ENCODE peak calls at places on chromosomes 3 and 15, in nine cellular contexts. One of them, this sample, is unnamed.

GRCh38 chr3:71559578-71560162 is 23.9 kb downstream of the FOXP1 start:
- DNase-seq in cardiac fibroblast: no peak
- DNase-seq in fibroblast of the aortic adventitia: no peak
- DNase-seq in endothelial cell: no peak
- DNase-seq in breast epithelium: no peak
- DNase-seq in GM13977: no peak
- DNase-seq in A549: no peak
- DNase-seq in tibial nerve: no peak
- DNase-seq in CD4-positive, alpha-beta T cell: no peak
- DNase-seq in this sample: no peak

GRCh38 chr3:63911395-63911900 is 735 bp downstream of the SCAANT1 start:
- DNase-seq in cardiac fibroblast: no peak
- DNase-seq in fibroblast of the aortic adventitia: no peak
- DNase-seq in endothelial cell: no peak
- DNase-seq in breast epithelium: no peak
- DNase-seq in GM13977: peak; percentile 63
- DNase-seq in A549: no peak
- DNase-seq in tibial nerve: no peak
- DNase-seq in CD4-positive, alpha-beta T cell: no peak
- DNase-seq in this sample: no peak

GRCh38 chr15:90286678-90287077 is 21.2 kb downstream of the NGRN start:
- DNase-seq in cardiac fibroblast: peak; percentile 38
- DNase-seq in fibroblast of the aortic adventitia: peak; percentile 52
- DNase-seq in endothelial cell: no peak
- DNase-seq in breast epithelium: no peak
- DNase-seq in GM13977: peak; percentile 41
- DNase-seq in A549: peak; percentile 67
- DNase-seq in tibial nerve: no peak
- DNase-seq in CD4-positive, alpha-beta T cell: peak; percentile 28
- DNase-seq in this sample: no peak

GRCh38 chr3:76509179-76509830 is 530.6 kb upstream of the ROBO2 start:
- DNase-seq in cardiac fibroblast: no peak
- DNase-seq in fibroblast of the aortic adventitia: no peak
- DNase-seq in endothelial cell: no peak
- DNase-seq in breast epithelium: no peak
- DNase-seq in GM13977: no peak
- DNase-seq in A549: no peak
- DNase-seq in tibial nerve: no peak
- DNase-seq in CD4-positive, alpha-beta T cell: no peak
- DNase-seq in this sample: no peak

GRCh38 chr15:90706394-90707327 is 10.5 kb upstream of the BLM start:
- DNase-seq in cardiac fibroblast: no peak
- DNase-seq in fibroblast of the aortic adventitia: no peak
- DNase-seq in endothelial cell: no peak
- DNase-seq in breast epithelium: no peak
- DNase-seq in GM13977: no peak
- DNase-seq in A549: peak; percentile 15
- DNase-seq in tibial nerve: no peak
- DNase-seq in CD4-positive, alpha-beta T cell: no peak
- DNase-seq in this sample: no peak

GRCh38 chr3:104556372-104557078 is 810.2 kb upstream of the ALCAM start:
- DNase-seq in cardiac fibroblast: no peak
- DNase-seq in fibroblast of the aortic adventitia: peak; percentile 60
- DNase-seq in endothelial cell: no peak
- DNase-seq in breast epithelium: no peak
- DNase-seq in GM13977: no peak
- DNase-seq in A549: no peak
- DNase-seq in tibial nerve: no peak
- DNase-seq in CD4-positive, alpha-beta T cell: no peak
- DNase-seq in this sample: no peak

GRCh38 chr15:94306700-94307650 is 75.6 kb downstream of the MCTP2 start:
- DNase-seq in cardiac fibroblast: peak; percentile 28
- DNase-seq in fibroblast of the aortic adventitia: peak; percentile 16
- DNase-seq in endothelial cell: no peak
- DNase-seq in breast epithelium: no peak
- DNase-seq in GM13977: peak; percentile 67
- DNase-seq in A549: no peak
- DNase-seq in tibial nerve: no peak
- DNase-seq in CD4-positive, alpha-beta T cell: no peak
- DNase-seq in this sample: no peak

GRCh38 chr15:97078556-97078955 is 748.1 kb downstream of the NR2F2 start:
- DNase-seq in cardiac fibroblast: no peak
- DNase-seq in fibroblast of the aortic adventitia: no peak
- DNase-seq in endothelial cell: no peak
- DNase-seq in breast epithelium: no peak
- DNase-seq in GM13977: no peak
- DNase-seq in A549: no peak
- DNase-seq in tibial nerve: no peak
- DNase-seq in CD4-positive, alpha-beta T cell: no peak
- DNase-seq in this sample: no peak

GRCh38 chr15:80788536-80788935 is 9.4 kb downstream of the CEMIP start:
- DNase-seq in cardiac fibroblast: peak; percentile 16
- DNase-seq in fibroblast of the aortic adventitia: no peak
- DNase-seq in endothelial cell: no peak
- DNase-seq in breast epithelium: no peak
- DNase-seq in GM13977: no peak
- DNase-seq in A549: no peak
- DNase-seq in tibial nerve: no peak
- DNase-seq in CD4-positive, alpha-beta T cell: no peak
- DNase-seq in this sample: no peak

GRCh38 chr15:38554354-38554753 is 10.3 kb downstream of the RASGRP1 start:
- DNase-seq in cardiac fibroblast: peak; percentile 28
- DNase-seq in fibroblast of the aortic adventitia: no peak
- DNase-seq in endothelial cell: no peak
- DNase-seq in breast epithelium: no peak
- DNase-seq in GM13977: peak; percentile 34
- DNase-seq in A549: no peak
- DNase-seq in tibial nerve: no peak
- DNase-seq in CD4-positive, alpha-beta T cell: no peak
- DNase-seq in this sample: no peak

GRCh38 chr3:49004352-49005297 is 2.6 kb upstream of the WDR6 start:
- DNase-seq in cardiac fibroblast: no peak
- DNase-seq in fibroblast of the aortic adventitia: no peak
- DNase-seq in endothelial cell: no peak
- DNase-seq in breast epithelium: no peak
- DNase-seq in GM13977: no peak
- DNase-seq in A549: no peak
- DNase-seq in tibial nerve: no peak
- DNase-seq in CD4-positive, alpha-beta T cell: no peak
- DNase-seq in this sample: no peak

GRCh38 chr3:40186508-40186907 is 123.0 kb upstream of the EIF1B start:
- DNase-seq in cardiac fibroblast: no peak
- DNase-seq in fibroblast of the aortic adventitia: no peak
- DNase-seq in endothelial cell: no peak
- DNase-seq in breast epithelium: no peak
- DNase-seq in GM13977: no peak
- DNase-seq in A549: no peak
- DNase-seq in tibial nerve: no peak
- DNase-seq in CD4-positive, alpha-beta T cell: no peak
- DNase-seq in this sample: no peak

GRCh38 chr15:39588531-39589192 is 7.8 kb downstream of the THBS1 start:
- DNase-seq in cardiac fibroblast: no peak
- DNase-seq in fibroblast of the aortic adventitia: peak; percentile 34
- DNase-seq in endothelial cell: no peak
- DNase-seq in breast epithelium: no peak
- DNase-seq in GM13977: no peak
- DNase-seq in A549: no peak
- DNase-seq in tibial nerve: no peak
- DNase-seq in CD4-positive, alpha-beta T cell: no peak
- DNase-seq in this sample: no peak

GRCh38 chr3:143433787-143434378 is 314.3 kb downstream of the CHST2 start:
- DNase-seq in cardiac fibroblast: peak; percentile 46
- DNase-seq in fibroblast of the aortic adventitia: no peak
- DNase-seq in endothelial cell: no peak
- DNase-seq in breast epithelium: no peak
- DNase-seq in GM13977: peak; percentile 19
- DNase-seq in A549: peak; percentile 10
- DNase-seq in tibial nerve: no peak
- DNase-seq in CD4-positive, alpha-beta T cell: no peak
- DNase-seq in this sample: no peak

GRCh38 chr3:30408105-30408557 is 198.3 kb upstream of the TGFBR2 start:
- DNase-seq in cardiac fibroblast: peak; percentile 41
- DNase-seq in fibroblast of the aortic adventitia: no peak
- DNase-seq in endothelial cell: no peak
- DNase-seq in breast epithelium: no peak
- DNase-seq in GM13977: no peak
- DNase-seq in A549: no peak
- DNase-seq in tibial nerve: no peak
- DNase-seq in CD4-positive, alpha-beta T cell: no peak
- DNase-seq in this sample: no peak
- TF ChIP-seq CTCF in cardiac fibroblast: peak; percentile 19
- TF ChIP-seq CTCF in fibroblast of the aortic adventitia: peak; percentile 28
- TF ChIP-seq CTCF in endothelial cell: peak; percentile 46
- TF ChIP-seq CTCF in breast epithelium: no peak
- TF ChIP-seq CTCF in GM13977: no peak
- TF ChIP-seq CTCF in A549: no peak
- TF ChIP-seq CTCF in tibial nerve: no peak
- TF ChIP-seq CTCF in CD4-positive, alpha-beta T cell: no peak
- TF ChIP-seq CTCF in this sample: peak; percentile 8

GRCh38 chr3:152192936-152193672 is 75.6 kb upstream of the MBNL1 start:
- DNase-seq in cardiac fibroblast: no peak
- DNase-seq in fibroblast of the aortic adventitia: no peak
- DNase-seq in endothelial cell: no peak
- DNase-seq in breast epithelium: no peak
- DNase-seq in GM13977: no peak
- DNase-seq in A549: no peak
- DNase-seq in tibial nerve: no peak
- DNase-seq in CD4-positive, alpha-beta T cell: no peak
- DNase-seq in this sample: no peak

GRCh38 chr3:152196782-152197181 is 71.9 kb upstream of the MBNL1 start:
- DNase-seq in cardiac fibroblast: no peak
- DNase-seq in fibroblast of the aortic adventitia: peak; percentile 29
- DNase-seq in endothelial cell: no peak
- DNase-seq in breast epithelium: no peak
- DNase-seq in GM13977: no peak
- DNase-seq in A549: no peak
- DNase-seq in tibial nerve: no peak
- DNase-seq in CD4-positive, alpha-beta T cell: no peak
- DNase-seq in this sample: no peak

GRCh38 chr3:152195206-152195605 is 73.5 kb upstream of the MBNL1 start:
- DNase-seq in cardiac fibroblast: no peak
- DNase-seq in fibroblast of the aortic adventitia: no peak
- DNase-seq in endothelial cell: no peak
- DNase-seq in breast epithelium: no peak
- DNase-seq in GM13977: no peak
- DNase-seq in A549: no peak
- DNase-seq in tibial nerve: no peak
- DNase-seq in CD4-positive, alpha-beta T cell: no peak
- DNase-seq in this sample: no peak

GRCh38 chr3:152192050-152192449 is 76.7 kb upstream of the MBNL1 start:
- DNase-seq in cardiac fibroblast: no peak
- DNase-seq in fibroblast of the aortic adventitia: no peak
- DNase-seq in endothelial cell: no peak
- DNase-seq in breast epithelium: no peak
- DNase-seq in GM13977: no peak
- DNase-seq in A549: no peak
- DNase-seq in tibial nerve: no peak
- DNase-seq in CD4-positive, alpha-beta T cell: no peak
- DNase-seq in this sample: no peak

DNA sequence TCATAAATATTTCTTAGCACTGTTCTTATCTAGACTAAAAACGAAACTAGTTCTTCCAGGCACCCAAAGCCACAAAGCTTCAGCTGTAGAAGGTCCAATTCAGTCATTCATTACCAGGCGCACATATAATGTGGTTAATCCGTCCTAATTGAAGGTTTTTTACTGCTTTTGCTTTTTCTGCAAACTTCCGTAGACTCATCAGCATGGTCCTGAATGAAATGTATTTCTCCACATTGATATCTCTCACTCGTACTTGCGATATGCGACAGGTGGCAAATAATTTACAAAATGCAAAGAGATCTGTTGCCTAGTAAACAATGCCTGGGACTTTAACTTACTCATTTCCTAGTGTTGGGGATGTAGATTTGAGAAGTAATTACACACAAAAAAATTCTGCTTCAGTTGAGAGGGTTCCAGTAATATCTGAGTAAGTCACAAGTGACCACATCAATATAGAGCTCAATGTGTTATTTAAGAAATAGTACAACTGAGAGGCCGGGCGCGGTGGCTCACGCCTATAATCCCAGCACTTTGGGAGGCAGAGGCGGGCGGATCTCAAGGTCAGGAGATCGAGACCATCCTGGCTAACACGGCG is 75.0 kb upstream of the MBNL1 start:
- DNase-seq in cardiac fibroblast: no peak
- DNase-seq in fibroblast of the aortic adventitia: no peak
- DNase-seq in endothelial cell: no peak
- DNase-seq in breast epithelium: no peak
- DNase-seq in GM13977: no peak
- DNase-seq in A549: no peak
- DNase-seq in tibial nerve: no peak
- DNase-seq in CD4-positive, alpha-beta T cell: no peak
- DNase-seq in this sample: no peak
- TF ChIP-seq CTCF in cardiac fibroblast: no peak
- TF ChIP-seq CTCF in fibroblast of the aortic adventitia: no peak
- TF ChIP-seq CTCF in endothelial cell: no peak
- TF ChIP-seq CTCF in breast epithelium: no peak
- TF ChIP-seq CTCF in GM13977: no peak
- TF ChIP-seq CTCF in A549: no peak
- TF ChIP-seq CTCF in tibial nerve: no peak
- TF ChIP-seq CTCF in CD4-positive, alpha-beta T cell: no peak
- TF ChIP-seq CTCF in this sample: no peak

DNA sequence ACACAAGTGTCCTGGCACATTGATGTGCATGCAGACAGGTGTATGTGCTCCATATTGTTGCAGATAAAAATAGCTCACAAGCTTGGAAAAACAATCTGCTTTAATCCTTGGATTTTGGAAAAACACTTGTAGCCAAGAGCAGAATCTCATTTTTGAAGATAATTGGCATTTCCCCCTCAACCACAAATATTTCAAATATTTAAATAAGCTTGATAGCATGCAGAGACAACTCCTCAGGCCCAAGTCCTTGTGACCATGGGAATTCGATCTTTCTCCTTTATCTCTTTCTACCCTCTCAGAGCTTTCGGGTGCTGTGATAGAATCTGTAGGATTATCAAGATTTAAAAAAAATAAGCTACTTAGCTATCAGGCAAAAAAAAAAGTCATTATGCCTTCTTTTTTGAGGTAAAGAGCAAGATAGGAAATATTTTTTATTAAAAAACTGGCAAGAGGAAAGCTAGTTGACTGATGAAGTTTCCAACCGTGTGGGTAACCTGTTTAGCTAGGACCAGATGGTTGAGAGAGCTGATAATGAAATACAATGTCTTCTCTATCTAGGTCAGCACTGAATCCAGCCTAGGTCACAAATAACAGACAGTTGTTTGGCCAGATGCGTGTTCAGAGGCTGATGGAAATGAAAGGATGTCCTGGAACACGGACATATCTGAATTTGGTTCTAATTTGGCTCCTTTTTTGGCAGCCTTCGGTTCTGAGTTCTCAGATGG is 54.9 kb upstream of the SNRK start:
- DNase-seq in cardiac fibroblast: peak; percentile 21
- DNase-seq in fibroblast of the aortic adventitia: peak; percentile 55
- DNase-seq in endothelial cell: no peak
- DNase-seq in breast epithelium: no peak
- DNase-seq in GM13977: no peak
- DNase-seq in A549: no peak
- DNase-seq in tibial nerve: no peak
- DNase-seq in CD4-positive, alpha-beta T cell: no peak
- DNase-seq in this sample: no peak
- TF ChIP-seq CTCF in cardiac fibroblast: no peak
- TF ChIP-seq CTCF in fibroblast of the aortic adventitia: no peak
- TF ChIP-seq CTCF in endothelial cell: no peak
- TF ChIP-seq CTCF in breast epithelium: no peak
- TF ChIP-seq CTCF in GM13977: no peak
- TF ChIP-seq CTCF in A549: no peak
- TF ChIP-seq CTCF in tibial nerve: no peak
- TF ChIP-seq CTCF in CD4-positive, alpha-beta T cell: no peak
- TF ChIP-seq CTCF in this sample: no peak

GRCh38 chr15:101694261-101694660 is 30.0 kb downstream of the TARS3 start:
- DNase-seq in cardiac fibroblast: peak; percentile 9
- DNase-seq in fibroblast of the aortic adventitia: no peak
- DNase-seq in endothelial cell: no peak
- DNase-seq in breast epithelium: no peak
- DNase-seq in GM13977: no peak
- DNase-seq in A549: no peak
- DNase-seq in tibial nerve: no peak
- DNase-seq in CD4-positive, alpha-beta T cell: no peak
- DNase-seq in this sample: no peak
- TF ChIP-seq CTCF in cardiac fibroblast: no peak
- TF ChIP-seq CTCF in fibroblast of the aortic adventitia: no peak
- TF ChIP-seq CTCF in endothelial cell: no peak
- TF ChIP-seq CTCF in breast epithelium: no peak
- TF ChIP-seq CTCF in GM13977: no peak
- TF ChIP-seq CTCF in A549: no peak
- TF ChIP-seq CTCF in tibial nerve: no peak
- TF ChIP-seq CTCF in CD4-positive, alpha-beta T cell: no peak
- TF ChIP-seq CTCF in this sample: no peak